ENCODE peak calls at places on chromosomes 12 and 14, in six cellular contexts. O is Peyer's patch; L is lower lobe of right lung; N is GM23248; V is CD4-positive, CD25-positive, alpha-beta regulatory T cell; P is astrocyte. Q is an unnamed sample.

GRCh38 chr12:43836455-43836989 is 641 bp downstream of the TMEM117 start:
- DNase-seq in P (peak), O (no peak), V (no peak), N (peak), L (no peak), Q (no peak)

GRCh38 chr14:43413094-43413493 is 1094.0 kb downstream of the FSCB start:
- DNase-seq in O (no peak), N (no peak), V (no peak), L (no peak), P (no peak), Q (no peak)

GRCh38 chr12:41556176-41556575 is 368.1 kb downstream of the PDZRN4 start:
- DNase-seq in O (no peak), N (no peak), V (no peak), L (no peak), P (no peak), Q (no peak)

GRCh38 chr12:99658950-99659349 is 11.4 kb downstream of the GARIN6 start:
- DNase-seq in L (no peak), O (no peak), P (peak), V (no peak), N (peak), Q (no peak)

GRCh38 chr12:22518067-22518719 is 26.1 kb downstream of the C2CD5 start:
- DNase-seq in O (no peak), L (no peak), P (peak), V (no peak), N (no peak), Q (no peak)

GRCh38 chr14:99320105-99320572 is 48.1 kb upstream of the BCL11B start:
- DNase-seq in V (peak), L (peak), N (peak), P (no peak), O (peak), Q (peak)

GRCh38 chr12:70982286-70982685 is 61.7 kb upstream of the PTPRR start:
- DNase-seq in L (no peak), P (peak), V (no peak), N (peak), O (no peak), Q (no peak)

GRCh38 chr14:75711796-75712211 is 50.8 kb downstream of the TTLL5 start:
- DNase-seq in N (peak), L (peak), V (no peak), P (peak), O (no peak), Q (peak)

GRCh38 chr14:69922198-69922597 is 43.0 kb downstream of the SMOC1 start:
- DNase-seq in N (peak), P (no peak), V (no peak), O (no peak), L (no peak), Q (no peak)

GRCh38 chr12:74816398-74817175 is 279.0 kb downstream of the ATXN7L3B start:
- DNase-seq in V (no peak), P (no peak), N (no peak), O (no peak), L (no peak), Q (no peak)

GRCh38 chr14:67359319-67359774 is 257 bp downstream of the ATP6V1D start:
- DNase-seq in P (peak), L (peak), V (no peak), O (peak), N (peak), Q (peak)

GRCh38 chr12:115872212-115872611 is 405.3 kb downstream of the MED13L start:
- DNase-seq in P (no peak), N (no peak), O (no peak), L (no peak), V (no peak), Q (no peak)

GRCh38 chr12:70265132-70265531 is 21.9 kb downstream of the CNOT2 start:
- DNase-seq in V (no peak), N (no peak), L (no peak), O (no peak), P (no peak), Q (no peak)

GRCh38 chr14:58060077-58060476 is 91.9 kb downstream of the ARMH4 start:
- DNase-seq in N (peak), L (no peak), V (no peak), O (no peak), P (peak), Q (no peak)

GRCh38 chr12:98519257-98519907 is 4.0 kb downstream of the TMPO start:
- DNase-seq in N (no peak), O (no peak), P (no peak), L (no peak), V (no peak), Q (no peak)

GRCh38 chr12:9781360-9781759 is 20.7 kb upstream of the CD69 start:
- DNase-seq in V (no peak), L (no peak), O (no peak), N (no peak), P (no peak), Q (no peak)

GRCh38 chr12:114916124-114916523 is 232.1 kb upstream of the TBX3 start:
- DNase-seq in P (peak), V (no peak), L (no peak), N (peak), O (no peak), Q (no peak)

GRCh38 chr14:69928111-69928523 is 48.9 kb downstream of the SMOC1 start:
- DNase-seq in L (no peak), P (peak), N (peak), O (no peak), V (no peak), Q (no peak)

GRCh38 chr14:55731881-55732498 is 152.0 kb downstream of the KTN1 start:
- DNase-seq in P (no peak), L (no peak), N (peak), V (peak), O (peak), Q (peak)

GRCh38 chr12:5963515-5963914 is 18.5 kb upstream of the ANO2 start:
- DNase-seq in O (no peak), N (no peak), P (no peak), L (no peak), V (no peak), Q (no peak)

GRCh38 chr12:79128956-79129355 is 264.4 kb downstream of the SYT1 start:
- DNase-seq in N (peak), V (no peak), P (peak), O (no peak), L (no peak), Q (no peak)

GRCh38 chr12:11015775-11016430 is 6.5 kb downstream of the TAS2R19 start:
- DNase-seq in N (no peak), O (peak), L (no peak), P (no peak), V (no peak), Q (no peak)

GRCh38 chr12:89393551-89394121 is 41.3 kb upstream of the DUSP6 start:
- DNase-seq in V (no peak), L (no peak), P (no peak), N (no peak), O (no peak), Q (no peak)

GRCh38 chr12:52165096-52165855 is 26.5 kb downstream of the KRT80 start:
- DNase-seq in V (no peak), O (no peak), N (no peak), L (no peak), P (no peak), Q (no peak)

GRCh38 chr12:103779410-103780092 is 61.5 kb downstream of the NT5DC3 start:
- DNase-seq in N (peak), O (no peak), V (no peak), P (peak), L (no peak), Q (no peak)

GRCh38 chr14:23481992-23482813 is 12.7 kb downstream of the NGDN start:
- DNase-seq in N (no peak), P (no peak), L (no peak), O (no peak), V (no peak), Q (no peak)

GRCh38 chr14:61403411-61403810 is 82.0 kb downstream of the PRKCH start:
- DNase-seq in L (no peak), P (no peak), O (no peak), N (no peak), V (no peak), Q (no peak)

GRCh38 chr12:98752726-98753125 is 107.6 kb downstream of the APAF1 start:
- DNase-seq in V (no peak), O (no peak), L (no peak), N (peak), P (peak), Q (no peak)

GRCh38 chr14:57389646-57390036 is 745 bp upstream of the NAA30 start:
- DNase-seq in N (no peak), V (no peak), O (no peak), L (no peak), P (no peak), Q (peak)

GRCh38 chr12:50924439-50925341 is 27.7 kb upstream of the HIGD1C start:
- DNase-seq in N (peak), P (peak), L (peak), O (peak), V (peak), Q (peak)

GRCh38 chr14:60163741-60164140 is 1.5 kb downstream of the DHRS7 start:
- DNase-seq in L (no peak), P (no peak), V (no peak), O (no peak), N (peak), Q (no peak)

GRCh38 chr12:124620606-124621295 is 53.3 kb upstream of the NCOR2 start:
- DNase-seq in P (peak), N (peak), O (no peak), V (no peak), L (no peak), Q (peak)
- H3K27ac ChIP-seq in P (peak), N (peak), O (no peak), V (no peak), L (peak), Q (peak)

DNA sequence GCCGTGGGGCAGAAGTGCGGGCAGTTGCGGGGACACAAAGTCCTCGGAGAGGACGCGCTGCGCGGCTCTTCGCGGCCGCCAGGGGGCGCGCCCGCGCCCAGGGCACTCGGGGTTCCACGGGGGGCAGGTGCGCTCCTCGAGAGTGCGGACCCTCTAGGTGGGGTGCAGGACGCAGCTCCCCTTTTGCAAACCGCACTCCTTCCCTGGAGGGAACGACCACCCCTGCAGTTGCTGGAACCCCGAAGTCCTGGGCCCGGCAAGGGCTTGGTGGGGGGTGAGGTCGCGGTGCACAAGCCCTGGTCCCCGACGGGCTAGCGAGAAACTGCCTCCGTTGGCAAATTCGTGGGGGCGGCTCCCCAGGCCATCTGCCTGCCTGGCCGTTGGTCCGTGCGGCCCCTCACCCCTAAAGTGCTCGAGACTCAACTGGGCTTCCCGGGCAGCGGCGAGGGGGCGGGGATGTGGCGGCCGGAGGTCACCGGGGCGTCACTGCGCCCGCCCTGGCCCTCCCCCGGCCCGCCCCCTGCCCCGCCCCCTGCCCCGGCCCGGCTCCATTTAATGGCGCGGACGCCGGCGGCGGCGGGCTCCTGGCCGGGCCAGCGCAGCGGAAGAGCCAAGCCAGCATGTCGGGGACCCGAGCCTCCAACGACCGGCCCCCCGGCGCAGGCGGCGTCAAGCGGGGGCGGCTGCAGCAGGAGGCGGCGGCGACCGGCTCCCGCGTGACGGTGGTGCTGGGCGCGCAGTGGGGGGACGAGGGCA is at the start of gene ADSS1:
- DNase-seq in N (peak), V (peak), P (no peak), O (peak), L (peak), Q (peak)
- H3K4me3 ChIP-seq in N (peak), V (no peak), P (peak), O (peak), L (peak), Q (peak)

GRCh38 chr14:21309238-21309636 is 29.4 kb downstream of the RPGRIP1 start:
- DNase-seq in L (no peak), N (no peak), V (no peak), P (no peak), O (no peak), Q (no peak)
- H3K27ac ChIP-seq in L (peak), N (no peak), V (peak), P (no peak), O (peak), Q (no peak)

GRCh38 chr14:65230287-65230728 is 128.0 kb upstream of the MAX start:
- DNase-seq in N (peak), L (peak), V (no peak), P (no peak), O (no peak), Q (no peak)
- H3K4me3 ChIP-seq in N (peak), L (peak), V (peak), P (peak), O (peak), Q (no peak)

GRCh38 chr14:103207404-103208072 is 84.3 kb downstream of the TNFAIP2 start:
- DNase-seq in N (peak), L (no peak), V (no peak), O (no peak), P (peak), Q (no peak)
- H3K27ac ChIP-seq in N (peak), L (peak), V (no peak), O (peak), P (peak), Q (no peak)

GRCh38 chr12:131795064-131795463 is 33.1 kb upstream of the MMP17 start:
- DNase-seq in V (no peak), O (no peak), L (no peak), P (no peak), N (no peak), Q (no peak)

GRCh38 chr12:131795688-131796410 is 32.3 kb upstream of the MMP17 start:
- DNase-seq in O (no peak), P (no peak), L (peak), N (no peak), V (no peak), Q (no peak)

GRCh38 chr12:131796754-131797587 is 31.2 kb upstream of the MMP17 start:
- DNase-seq in V (no peak), O (no peak), L (no peak), N (no peak), P (no peak), Q (no peak)

GRCh38 chr12:131797588-131797934 is 30.6 kb upstream of the MMP17 start:
- DNase-seq in O (no peak), P (no peak), N (no peak), V (no peak), L (no peak), Q (no peak)

GRCh38 chr12:131796411-131796736 is 31.8 kb upstream of the MMP17 start:
- DNase-seq in P (no peak), L (no peak), O (no peak), N (no peak), V (no peak), Q (no peak)
- H3K4me3 ChIP-seq in P (no peak), L (no peak), O (no peak), N (no peak), V (no peak), Q (no peak)